ENCODE peak calls at places on chromosomes 16 and 17, in ten cellular contexts. One of them, this sample, is unnamed. For H3K9me3, the result is how much of the 10 kb centered on the place peaks cover.

GRCh38 chr17:57944796-57945362 is 10.3 kb downstream of the CUEDC1 start:
- DNase-seq in heart left ventricle: no peak
- DNase-seq in astrocyte: peak
- DNase-seq in ascending aorta: no peak
- DNase-seq in A549: no peak
- DNase-seq in CD8-positive, alpha-beta T cell: no peak
- DNase-seq in fibroblast of lung: no peak
- DNase-seq in stomach: no peak
- DNase-seq in pancreas: no peak
- DNase-seq in PC-3: no peak
- DNase-seq in this sample: no peak

GRCh38 chr16:53465606-53466290 is 31.5 kb downstream of the RBL2 start:
- DNase-seq in heart left ventricle: no peak
- DNase-seq in astrocyte: peak
- DNase-seq in ascending aorta: no peak
- DNase-seq in A549: no peak
- DNase-seq in CD8-positive, alpha-beta T cell: no peak
- DNase-seq in fibroblast of lung: peak
- DNase-seq in stomach: no peak
- DNase-seq in pancreas: peak
- DNase-seq in PC-3: peak
- DNase-seq in this sample: no peak

GRCh38 chr17:7133424-7133823 is 18.8 kb upstream of the ASGR2 start:
- DNase-seq in heart left ventricle: no peak
- DNase-seq in astrocyte: no peak
- DNase-seq in ascending aorta: no peak
- DNase-seq in A549: no peak
- DNase-seq in CD8-positive, alpha-beta T cell: peak
- DNase-seq in fibroblast of lung: no peak
- DNase-seq in stomach: no peak
- DNase-seq in pancreas: no peak
- DNase-seq in PC-3: no peak
- DNase-seq in this sample: peak

GRCh38 chr16:83137326-83137770 is 510.6 kb downstream of the CDH13 start:
- DNase-seq in heart left ventricle: no peak
- DNase-seq in astrocyte: peak
- DNase-seq in ascending aorta: no peak
- DNase-seq in A549: no peak
- DNase-seq in CD8-positive, alpha-beta T cell: no peak
- DNase-seq in fibroblast of lung: peak
- DNase-seq in stomach: peak
- DNase-seq in pancreas: no peak
- DNase-seq in PC-3: peak
- DNase-seq in this sample: no peak

GRCh38 chr16:89256651-89257254 is 39.2 kb downstream of the ZNF778 start:
- DNase-seq in heart left ventricle: no peak
- DNase-seq in astrocyte: peak
- DNase-seq in ascending aorta: no peak
- DNase-seq in A549: peak
- DNase-seq in CD8-positive, alpha-beta T cell: peak
- DNase-seq in fibroblast of lung: peak
- DNase-seq in stomach: peak
- DNase-seq in pancreas: no peak
- DNase-seq in PC-3: peak
- DNase-seq in this sample: peak

GRCh38 chr17:33949100-33949499 is 306.0 kb upstream of the CCL2 start:
- DNase-seq in heart left ventricle: no peak
- DNase-seq in astrocyte: no peak
- DNase-seq in ascending aorta: no peak
- DNase-seq in A549: no peak
- DNase-seq in CD8-positive, alpha-beta T cell: no peak
- DNase-seq in fibroblast of lung: no peak
- DNase-seq in stomach: no peak
- DNase-seq in pancreas: peak
- DNase-seq in PC-3: no peak
- DNase-seq in this sample: no peak

GRCh38 chr17:74334393-74335039 is 8.5 kb downstream of the KIF19 start:
- DNase-seq in heart left ventricle: no peak
- DNase-seq in astrocyte: no peak
- DNase-seq in ascending aorta: no peak
- DNase-seq in A549: no peak
- DNase-seq in CD8-positive, alpha-beta T cell: no peak
- DNase-seq in fibroblast of lung: no peak
- DNase-seq in stomach: no peak
- DNase-seq in pancreas: no peak
- DNase-seq in PC-3: no peak
- DNase-seq in this sample: no peak

GRCh38 chr16:71426069-71426879 is 15.6 kb downstream of the TLE7 start:
- DNase-seq in heart left ventricle: no peak
- DNase-seq in astrocyte: peak
- DNase-seq in ascending aorta: no peak
- DNase-seq in A549: peak
- DNase-seq in CD8-positive, alpha-beta T cell: no peak
- DNase-seq in fibroblast of lung: peak
- DNase-seq in stomach: no peak
- DNase-seq in pancreas: peak
- DNase-seq in PC-3: no peak
- DNase-seq in this sample: no peak

GRCh38 chr16:75265911-75266701 is 14.7 kb upstream of the BCAR1 start:
- DNase-seq in heart left ventricle: peak
- DNase-seq in astrocyte: no peak
- DNase-seq in ascending aorta: no peak
- DNase-seq in A549: peak
- DNase-seq in CD8-positive, alpha-beta T cell: no peak
- DNase-seq in fibroblast of lung: peak
- DNase-seq in stomach: peak
- DNase-seq in pancreas: peak
- DNase-seq in PC-3: peak
- DNase-seq in this sample: peak

GRCh38 chr16:29806096-29806579 is at the start of gene MAZ:
- DNase-seq in heart left ventricle: no peak
- DNase-seq in astrocyte: peak
- DNase-seq in ascending aorta: no peak
- DNase-seq in A549: no peak
- DNase-seq in CD8-positive, alpha-beta T cell: peak
- DNase-seq in fibroblast of lung: peak
- DNase-seq in stomach: no peak
- DNase-seq in pancreas: peak
- DNase-seq in PC-3: no peak
- DNase-seq in this sample: no peak

GRCh38 chr17:38748329-38749221 is at the start of gene PCGF2:
- DNase-seq in heart left ventricle: peak
- DNase-seq in astrocyte: peak
- DNase-seq in ascending aorta: peak
- DNase-seq in A549: peak
- DNase-seq in CD8-positive, alpha-beta T cell: no peak
- DNase-seq in fibroblast of lung: peak
- DNase-seq in stomach: peak
- DNase-seq in pancreas: peak
- DNase-seq in PC-3: peak
- DNase-seq in this sample: peak

GRCh38 chr17:78817123-78817522 is 23.5 kb downstream of the USP36 start:
- DNase-seq in heart left ventricle: no peak
- DNase-seq in astrocyte: no peak
- DNase-seq in ascending aorta: no peak
- DNase-seq in A549: no peak
- DNase-seq in CD8-positive, alpha-beta T cell: peak
- DNase-seq in fibroblast of lung: no peak
- DNase-seq in stomach: no peak
- DNase-seq in pancreas: no peak
- DNase-seq in PC-3: no peak
- DNase-seq in this sample: no peak

GRCh38 chr17:81040791-81041337 is 5.9 kb downstream of the BAIAP2 start:
- DNase-seq in heart left ventricle: no peak
- DNase-seq in astrocyte: no peak
- DNase-seq in ascending aorta: no peak
- DNase-seq in A549: peak
- DNase-seq in CD8-positive, alpha-beta T cell: no peak
- DNase-seq in fibroblast of lung: no peak
- DNase-seq in stomach: no peak
- DNase-seq in pancreas: no peak
- DNase-seq in PC-3: peak
- DNase-seq in this sample: no peak

GRCh38 chr17:31572341-31572740 is 180.9 kb downstream of the RAB11FIP4 start:
- DNase-seq in heart left ventricle: no peak
- DNase-seq in astrocyte: no peak
- DNase-seq in ascending aorta: no peak
- DNase-seq in A549: no peak
- DNase-seq in CD8-positive, alpha-beta T cell: no peak
- DNase-seq in fibroblast of lung: no peak
- DNase-seq in stomach: no peak
- DNase-seq in pancreas: no peak
- DNase-seq in PC-3: no peak
- DNase-seq in this sample: no peak
- H3K27ac ChIP-seq in heart left ventricle: peak
- H3K27ac ChIP-seq in astrocyte: peak
- H3K27ac ChIP-seq in ascending aorta: peak
- H3K27ac ChIP-seq in A549: no peak
- H3K27ac ChIP-seq in CD8-positive, alpha-beta T cell: no peak
- H3K27ac ChIP-seq in fibroblast of lung: peak
- H3K27ac ChIP-seq in stomach: peak
- H3K27ac ChIP-seq in pancreas: peak
- H3K27ac ChIP-seq in PC-3: no peak
- H3K27ac ChIP-seq in this sample: peak

GRCh38 chr16:576197-576822 is 6.5 kb downstream of the PIGQ start:
- DNase-seq in heart left ventricle: no peak
- DNase-seq in astrocyte: no peak
- DNase-seq in ascending aorta: no peak
- DNase-seq in A549: no peak
- DNase-seq in CD8-positive, alpha-beta T cell: no peak
- DNase-seq in fibroblast of lung: no peak
- DNase-seq in stomach: no peak
- DNase-seq in pancreas: no peak
- DNase-seq in PC-3: no peak
- DNase-seq in this sample: no peak
- TF ChIP-seq CTCF in heart left ventricle: no peak
- TF ChIP-seq CTCF in astrocyte: no peak
- TF ChIP-seq CTCF in ascending aorta: no peak
- TF ChIP-seq CTCF in A549: no peak
- TF ChIP-seq CTCF in CD8-positive, alpha-beta T cell: no peak
- TF ChIP-seq CTCF in fibroblast of lung: no peak
- TF ChIP-seq CTCF in stomach: no peak
- TF ChIP-seq CTCF in pancreas: no peak
- TF ChIP-seq CTCF in PC-3: no peak
- TF ChIP-seq CTCF in this sample: no peak

DNA sequence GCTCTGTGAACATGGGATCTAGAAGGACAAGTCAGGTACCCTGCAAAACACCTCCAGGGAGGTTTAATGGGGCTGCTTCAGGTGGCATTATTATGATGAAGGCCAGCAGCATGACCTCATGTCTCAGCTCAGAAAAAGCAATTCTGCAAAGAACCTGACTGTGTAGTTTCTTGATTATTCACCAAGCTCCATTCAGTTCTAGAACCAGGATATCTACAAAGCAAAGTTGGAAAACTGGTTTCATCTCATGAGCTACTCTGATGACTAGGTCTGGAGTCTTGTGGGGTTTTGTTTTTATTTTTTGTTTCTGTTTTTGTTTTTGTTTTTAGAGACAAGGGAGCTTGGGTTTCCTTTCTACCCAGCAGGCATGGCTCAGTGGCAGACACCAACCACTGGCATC is 19.0 kb upstream of the LRRC37A3 start:
- DNase-seq in heart left ventricle: no peak
- DNase-seq in astrocyte: no peak
- DNase-seq in ascending aorta: no peak
- DNase-seq in A549: no peak
- DNase-seq in CD8-positive, alpha-beta T cell: no peak
- DNase-seq in fibroblast of lung: no peak
- DNase-seq in stomach: no peak
- DNase-seq in pancreas: no peak
- DNase-seq in PC-3: peak
- DNase-seq in this sample: no peak
- H3K9me3 ChIP-seq in heart left ventricle: under half
- H3K9me3 ChIP-seq in astrocyte: under half
- H3K9me3 ChIP-seq in ascending aorta: under half
- H3K9me3 ChIP-seq in A549: under half
- H3K9me3 ChIP-seq in CD8-positive, alpha-beta T cell: under half
- H3K9me3 ChIP-seq in fibroblast of lung: under half
- H3K9me3 ChIP-seq in stomach: under half
- H3K9me3 ChIP-seq in pancreas: under half
- H3K9me3 ChIP-seq in PC-3: under half
- H3K9me3 ChIP-seq in this sample: under half

DNA sequence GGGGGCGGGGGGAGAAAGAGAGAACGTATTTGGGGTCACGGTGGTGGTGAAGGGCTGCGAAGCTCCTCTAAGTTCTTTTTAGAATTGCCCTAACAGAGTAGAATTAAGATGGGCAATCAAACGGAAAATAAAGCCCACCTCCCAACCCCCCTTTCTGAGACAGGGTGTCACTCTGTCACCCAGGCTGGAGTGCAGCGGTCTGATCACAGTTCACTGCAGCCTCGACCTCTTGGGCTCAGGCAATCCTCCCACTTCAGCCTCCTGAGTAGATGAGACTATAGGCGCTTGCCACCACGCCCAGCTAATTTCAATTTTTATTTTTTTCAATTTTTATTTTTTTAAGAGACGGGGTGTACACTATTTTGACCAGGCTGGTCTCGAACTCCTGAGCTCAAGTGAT is 710 bp upstream of the CAVIN1 start:
- DNase-seq in heart left ventricle: no peak
- DNase-seq in astrocyte: no peak
- DNase-seq in ascending aorta: no peak
- DNase-seq in A549: no peak
- DNase-seq in CD8-positive, alpha-beta T cell: no peak
- DNase-seq in fibroblast of lung: no peak
- DNase-seq in stomach: no peak
- DNase-seq in pancreas: no peak
- DNase-seq in PC-3: no peak
- DNase-seq in this sample: no peak
- H3K27ac ChIP-seq in heart left ventricle: peak
- H3K27ac ChIP-seq in astrocyte: peak
- H3K27ac ChIP-seq in ascending aorta: peak
- H3K27ac ChIP-seq in A549: peak
- H3K27ac ChIP-seq in CD8-positive, alpha-beta T cell: no peak
- H3K27ac ChIP-seq in fibroblast of lung: peak
- H3K27ac ChIP-seq in stomach: peak
- H3K27ac ChIP-seq in pancreas: no peak
- H3K27ac ChIP-seq in PC-3: no peak
- H3K27ac ChIP-seq in this sample: peak